ENCODE peak calls at places on chromosomes 16 and 17, in four cellular contexts. B is PC-3, K is right lobe of liver, S is MM.1S. R is an unnamed sample.

GRCh38 chr16:88309905-88310259 is 72.9 kb upstream of the ZNF469 start:
- DNase-seq in K (peak; percentile 27), B (peak; percentile 13), S (no peak), R (no peak)

GRCh38 chr16:81366316-81366932 is 51.7 kb downstream of the GAN start:
- DNase-seq in K (no peak), B (peak; percentile 68), S (peak; percentile 34), R (peak; percentile 59)

GRCh38 chr17:76640550-76641380 is 2.8 kb downstream of the ST6GALNAC1 start:
- DNase-seq in B (no peak), S (no peak), K (no peak), R (no peak)

GRCh38 chr16:88128556-88128955 is 177.3 kb downstream of the BANP start:
- DNase-seq in K (no peak), B (no peak), S (no peak), R (peak; percentile 20)

GRCh38 chr16:58105619-58106018 is 23.6 kb downstream of the CFAP20 start:
- DNase-seq in B (no peak), K (peak; percentile 6), S (no peak), R (no peak)

GRCh38 chr17:44005865-44006580 is 1.6 kb downstream of the NAGS start:
- DNase-seq in B (peak; percentile 82), S (peak; percentile 25), K (peak; percentile 76), R (peak; percentile 57)

GRCh38 chr17:81867123-81867951 is 3.8 kb downstream of the ARHGDIA start:
- DNase-seq in S (peak; percentile 1), K (peak; percentile 75), B (peak; percentile 56), R (no peak)

GRCh38 chr17:4840893-4841242 is 7.7 kb downstream of the MINK1 start:
- DNase-seq in B (peak; percentile 34), K (no peak), S (no peak), R (no peak)

GRCh38 chr16:89410794-89411309 is 79.5 kb downstream of the ANKRD11 start:
- DNase-seq in S (no peak), K (peak; percentile 94), B (no peak), R (no peak)

DNA sequence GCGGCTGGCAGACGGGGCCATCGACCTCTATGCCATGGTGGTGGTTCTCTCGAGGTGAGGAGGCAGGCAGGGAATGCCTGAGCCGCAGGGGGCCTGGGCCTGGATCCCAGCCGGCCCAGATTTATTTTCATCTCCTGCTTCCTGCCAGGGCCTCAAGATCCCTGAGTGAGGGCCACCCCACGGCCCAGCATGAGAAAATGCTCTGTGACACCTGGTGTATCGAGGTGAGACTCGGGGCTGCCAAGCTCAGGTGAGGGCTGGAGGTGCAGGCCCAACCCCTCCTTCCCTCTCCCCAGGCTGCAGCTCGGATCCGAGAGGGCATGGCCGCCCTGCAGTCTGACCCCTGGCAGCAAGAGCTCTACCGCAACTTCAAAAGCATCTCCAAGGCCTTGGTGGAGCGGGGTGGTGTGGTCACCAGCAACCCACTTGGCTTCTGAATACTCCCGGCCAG is 4.9 kb downstream of the ACADVL start:
- DNase-seq in S (no peak), B (no peak), K (no peak), R (no peak)
- TF ChIP-seq CTCF in S (no peak), B (no peak), K (no peak), R (no peak)

DNA sequence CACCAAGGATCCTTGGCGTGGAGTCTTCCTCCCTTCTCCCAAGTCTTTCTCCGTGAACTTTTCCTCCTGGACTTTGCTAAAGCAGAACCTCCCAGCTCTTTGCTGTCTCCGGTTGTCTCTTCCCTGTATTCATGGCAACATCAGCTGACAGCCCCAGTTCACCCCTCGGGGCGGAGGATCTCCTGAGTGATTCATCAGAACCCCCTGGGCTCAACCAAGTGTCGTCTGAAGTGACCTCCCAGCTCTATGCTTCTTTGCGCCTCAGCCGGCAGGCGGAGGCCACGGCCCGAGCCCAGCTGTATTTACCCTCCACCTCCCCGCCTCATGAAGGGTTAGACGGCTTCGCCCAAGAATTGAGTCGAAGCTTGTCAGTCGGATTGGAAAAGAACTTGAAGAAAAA is 943 bp downstream of the CNTROB start:
- DNase-seq in K (no peak), S (no peak), B (peak; percentile 39), R (peak; percentile 51)
- TF ChIP-seq CTCF in K (no peak), S (no peak), B (peak; percentile 26), R (peak; percentile 19)

GRCh38 chr17:35740997-35741931 is 9.8 kb downstream of the RASL10B start:
- DNase-seq in K (peak; percentile 48), B (no peak), S (no peak), R (no peak)
- TF ChIP-seq CTCF in K (no peak), B (no peak), S (no peak), R (no peak)

DNA sequence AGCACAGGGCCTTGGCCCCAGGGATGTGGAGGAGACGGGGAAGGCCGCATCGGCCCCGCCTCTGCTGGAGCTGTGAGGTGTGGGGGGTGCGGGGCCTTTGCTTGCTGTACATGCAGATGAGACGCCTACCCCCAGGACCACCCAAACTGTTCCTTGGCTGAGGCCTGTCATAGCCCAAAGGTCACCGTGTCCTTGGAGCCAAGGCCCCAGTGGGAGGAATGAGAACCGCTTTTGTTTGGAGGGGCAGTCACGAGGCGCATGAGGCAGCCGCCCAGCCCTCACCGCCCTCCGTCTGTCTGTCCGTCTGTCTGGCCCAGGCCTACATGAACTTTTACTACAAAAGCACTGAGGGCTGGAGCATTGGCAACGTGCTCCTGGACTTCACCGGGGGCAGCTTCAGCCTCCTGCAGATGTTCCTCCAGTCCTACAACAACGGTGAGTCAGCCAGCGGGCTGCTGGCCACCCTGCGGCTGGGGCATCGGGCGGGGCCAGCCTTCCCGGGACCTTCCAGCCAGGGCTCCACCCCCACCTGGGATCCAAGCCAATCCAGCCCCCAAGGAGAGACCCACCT is 8.8 kb downstream of the TAX1BP3 start:
- DNase-seq in S (peak; percentile 3), B (peak; percentile 58), K (no peak), R (no peak)
- TF ChIP-seq CTCF in S (no peak), B (no peak), K (no peak), R (no peak)

DNA sequence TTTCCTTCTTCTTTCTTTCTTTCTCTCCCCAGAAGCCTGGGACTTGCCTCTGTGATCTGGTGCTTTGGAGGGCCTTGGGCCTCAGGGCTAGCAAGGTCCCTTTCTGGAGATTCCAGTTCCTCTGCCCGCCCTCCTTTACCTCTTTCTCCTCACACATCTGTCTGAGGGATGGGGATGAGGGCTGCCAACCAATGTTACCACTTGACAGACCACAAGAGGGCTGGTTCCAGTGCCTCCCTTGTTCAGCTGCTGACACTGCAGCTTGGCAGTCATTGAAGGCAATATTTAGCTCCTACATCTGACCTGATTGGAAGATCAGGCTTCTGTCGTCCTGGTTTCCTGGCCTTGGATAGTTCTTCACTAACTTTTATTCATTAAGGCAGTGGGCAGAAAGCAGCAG is 3.6 kb upstream of the ZNF652 start:
- DNase-seq in K (no peak), S (peak; percentile 86), B (peak; percentile 57), R (no peak)
- TF ChIP-seq CTCF in K (peak; percentile 11), S (peak; percentile 63), B (peak; percentile 53), R (no peak)

GRCh38 chr17:34177642-34178041 is 77.4 kb upstream of the CCL2 start:
- DNase-seq in K (no peak), S (no peak), B (no peak), R (no peak)

GRCh38 chr17:34173221-34173620 is 81.9 kb upstream of the CCL2 start:
- DNase-seq in S (no peak), K (no peak), B (no peak), R (no peak)

GRCh38 chr17:34176440-34176839 is 78.6 kb upstream of the CCL2 start:
- DNase-seq in K (no peak), B (no peak), S (no peak), R (no peak)

GRCh38 chr17:34182036-34182803 is 72.9 kb upstream of the CCL2 start:
- DNase-seq in S (no peak), K (no peak), B (no peak), R (no peak)

GRCh38 chr17:34178047-34178446 is 77.0 kb upstream of the CCL2 start:
- DNase-seq in B (no peak), K (no peak), S (no peak), R (no peak)
- TF ChIP-seq CTCF in B (no peak), K (no peak), S (peak; percentile 3), R (no peak)

GRCh38 chr16:55717326-55717725 is 61.5 kb downstream of the SLC6A2 start:
- DNase-seq in B (no peak), K (no peak), S (no peak), R (no peak)
- TF ChIP-seq CTCF in B (no peak), K (no peak), S (no peak), R (no peak)

GRCh38 chr17:71296005-71296404 is 824.8 kb upstream of the SOX9 start:
- DNase-seq in K (no peak), S (no peak), B (no peak), R (no peak)

GRCh38 chr17:71304498-71305158 is 816.2 kb upstream of the SOX9 start:
- DNase-seq in B (no peak), S (no peak), K (no peak), R (no peak)

GRCh38 chr17:71302721-71303549 is 817.9 kb upstream of the SOX9 start:
- DNase-seq in K (no peak), B (peak; percentile 54), S (no peak), R (no peak)

DNA sequence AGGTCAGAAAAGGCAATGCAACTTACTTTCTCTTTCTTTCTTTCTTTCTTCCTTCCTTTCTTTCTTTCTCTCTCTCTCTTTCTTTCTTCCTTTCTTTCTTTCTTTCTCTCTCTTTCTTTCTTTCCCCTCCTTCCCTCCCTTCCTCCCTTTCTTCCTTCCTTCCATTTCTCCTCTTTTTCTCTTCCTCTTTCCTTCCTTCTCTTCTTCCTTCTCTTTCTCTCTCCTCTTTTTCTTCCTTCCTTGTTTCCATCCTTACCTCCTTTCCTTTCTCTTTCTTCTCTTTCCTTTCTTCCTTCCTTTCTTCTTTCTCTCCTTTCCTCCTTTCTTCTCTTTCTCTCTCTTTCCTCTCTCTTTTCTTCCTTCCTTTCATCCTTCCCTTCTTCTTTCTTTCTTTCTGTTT is 819.8 kb upstream of the SOX9 start:
- DNase-seq in K (no peak), S (no peak), B (no peak), R (no peak)
- TF ChIP-seq CTCF in K (no peak), S (no peak), B (no peak), R (no peak)

R was measured in GM10248.